ENCODE peak calls at places on chromosomes 4 and X, in eight cellular contexts. One of them, this sample, is unnamed.

GRCh38 chr4:54961357-54961975 is 163.9 kb downstream of the KDR start:
- DNase-seq in fibroblast of lung: peak; percentile 25
- DNase-seq in CD8-positive, alpha-beta T cell: no peak
- DNase-seq in ovary: no peak
- DNase-seq in choroid plexus epithelial cell: peak; percentile 67
- DNase-seq in tibial nerve: no peak
- DNase-seq in suprapubic skin: no peak
- DNase-seq in left ventricle myocardium inferior: no peak
- DNase-seq in this sample: no peak

GRCh38 chr4:16573744-16574143 is 324.7 kb downstream of the LDB2 start:
- DNase-seq in suprapubic skin: no peak
- DNase-seq in tibial nerve: peak; percentile 34
- DNase-seq in choroid plexus epithelial cell: peak; percentile 62
- DNase-seq in fibroblast of lung: peak; percentile 85
- DNase-seq in ovary: peak; percentile 71
- DNase-seq in CD8-positive, alpha-beta T cell: no peak
- DNase-seq in left ventricle myocardium inferior: peak; percentile 24
- DNase-seq in this sample: peak; percentile 73

GRCh38 chr4:78720994-78721677 is 55.0 kb upstream of the BMP2K start:
- DNase-seq in suprapubic skin: no peak
- DNase-seq in left ventricle myocardium inferior: peak; percentile 22
- DNase-seq in CD8-positive, alpha-beta T cell: no peak
- DNase-seq in tibial nerve: no peak
- DNase-seq in choroid plexus epithelial cell: no peak
- DNase-seq in fibroblast of lung: no peak
- DNase-seq in ovary: no peak
- DNase-seq in this sample: no peak

GRCh38 chr4:43337707-43338106 is 445.2 kb downstream of the GRXCR1 start:
- DNase-seq in CD8-positive, alpha-beta T cell: no peak
- DNase-seq in ovary: no peak
- DNase-seq in suprapubic skin: no peak
- DNase-seq in fibroblast of lung: peak; percentile 82
- DNase-seq in tibial nerve: no peak
- DNase-seq in left ventricle myocardium inferior: no peak
- DNase-seq in choroid plexus epithelial cell: peak; percentile 33
- DNase-seq in this sample: no peak

GRCh38 chr4:8647626-8648025 is 55.1 kb downstream of the CPZ start:
- DNase-seq in choroid plexus epithelial cell: no peak
- DNase-seq in CD8-positive, alpha-beta T cell: no peak
- DNase-seq in fibroblast of lung: no peak
- DNase-seq in tibial nerve: no peak
- DNase-seq in suprapubic skin: peak; percentile 58
- DNase-seq in ovary: no peak
- DNase-seq in left ventricle myocardium inferior: no peak
- DNase-seq in this sample: no peak

GRCh38 chrX:121831601-121832000 is 784.2 kb downstream of the GLUD2 start:
- DNase-seq in suprapubic skin: no peak
- DNase-seq in choroid plexus epithelial cell: peak; percentile 37
- DNase-seq in tibial nerve: no peak
- DNase-seq in CD8-positive, alpha-beta T cell: no peak
- DNase-seq in ovary: no peak
- DNase-seq in fibroblast of lung: peak; percentile 69
- DNase-seq in left ventricle myocardium inferior: no peak
- DNase-seq in this sample: no peak

GRCh38 chr4:5378002-5378401 is 326.7 kb downstream of the STK32B start:
- DNase-seq in choroid plexus epithelial cell: peak; percentile 19
- DNase-seq in fibroblast of lung: no peak
- DNase-seq in suprapubic skin: peak; percentile 69
- DNase-seq in CD8-positive, alpha-beta T cell: no peak
- DNase-seq in left ventricle myocardium inferior: no peak
- DNase-seq in tibial nerve: no peak
- DNase-seq in ovary: no peak
- DNase-seq in this sample: no peak

GRCh38 chr4:146232131-146232722 is 17.9 kb downstream of the REELD1 start:
- DNase-seq in tibial nerve: no peak
- DNase-seq in suprapubic skin: no peak
- DNase-seq in left ventricle myocardium inferior: no peak
- DNase-seq in CD8-positive, alpha-beta T cell: no peak
- DNase-seq in choroid plexus epithelial cell: no peak
- DNase-seq in ovary: no peak
- DNase-seq in fibroblast of lung: no peak
- DNase-seq in this sample: no peak

GRCh38 chrX:132218100-132218807 is 993 bp downstream of the RAP2C start:
- DNase-seq in ovary: peak; percentile 84
- DNase-seq in choroid plexus epithelial cell: peak; percentile 84
- DNase-seq in left ventricle myocardium inferior: peak; percentile 75
- DNase-seq in fibroblast of lung: peak; percentile 82
- DNase-seq in tibial nerve: peak; percentile 48
- DNase-seq in CD8-positive, alpha-beta T cell: peak; percentile 87
- DNase-seq in suprapubic skin: peak; percentile 84
- DNase-seq in this sample: peak; percentile 86

GRCh38 chrX:65601530-65602281 is 65.7 kb upstream of the MSN start:
- DNase-seq in CD8-positive, alpha-beta T cell: peak; percentile 66
- DNase-seq in fibroblast of lung: peak; percentile 85
- DNase-seq in choroid plexus epithelial cell: peak; percentile 91
- DNase-seq in left ventricle myocardium inferior: peak; percentile 75
- DNase-seq in tibial nerve: peak; percentile 67
- DNase-seq in ovary: peak; percentile 77
- DNase-seq in suprapubic skin: peak; percentile 76
- DNase-seq in this sample: peak; percentile 96

GRCh38 chrX:42934020-42934701 is 156.2 kb upstream of the PPP1R2C start:
- DNase-seq in choroid plexus epithelial cell: peak; percentile 4
- DNase-seq in left ventricle myocardium inferior: no peak
- DNase-seq in CD8-positive, alpha-beta T cell: peak; percentile 26
- DNase-seq in fibroblast of lung: peak; percentile 1
- DNase-seq in ovary: no peak
- DNase-seq in tibial nerve: no peak
- DNase-seq in suprapubic skin: no peak
- DNase-seq in this sample: no peak

GRCh38 chr4:162104459-162105124 is 59.2 kb downstream of the FSTL5 start:
- DNase-seq in fibroblast of lung: no peak
- DNase-seq in ovary: no peak
- DNase-seq in left ventricle myocardium inferior: no peak
- DNase-seq in choroid plexus epithelial cell: no peak
- DNase-seq in CD8-positive, alpha-beta T cell: no peak
- DNase-seq in suprapubic skin: no peak
- DNase-seq in tibial nerve: no peak
- DNase-seq in this sample: no peak

GRCh38 chr4:158811704-158812103 is 42.9 kb downstream of the FNIP2 start:
- DNase-seq in ovary: no peak
- DNase-seq in suprapubic skin: no peak
- DNase-seq in choroid plexus epithelial cell: peak; percentile 60
- DNase-seq in CD8-positive, alpha-beta T cell: no peak
- DNase-seq in left ventricle myocardium inferior: no peak
- DNase-seq in fibroblast of lung: no peak
- DNase-seq in tibial nerve: no peak
- DNase-seq in this sample: no peak

GRCh38 chr4:110142461-110142860 is 56.0 kb downstream of the ELOVL6 start:
- DNase-seq in left ventricle myocardium inferior: no peak
- DNase-seq in choroid plexus epithelial cell: no peak
- DNase-seq in CD8-positive, alpha-beta T cell: no peak
- DNase-seq in tibial nerve: no peak
- DNase-seq in suprapubic skin: no peak
- DNase-seq in ovary: no peak
- DNase-seq in fibroblast of lung: no peak
- DNase-seq in this sample: no peak

GRCh38 chr4:155759372-155760252 is 791 bp downstream of the GUCY1B1 start:
- DNase-seq in ovary: peak; percentile 71
- DNase-seq in left ventricle myocardium inferior: peak; percentile 86
- DNase-seq in tibial nerve: peak; percentile 13
- DNase-seq in choroid plexus epithelial cell: peak; percentile 26
- DNase-seq in CD8-positive, alpha-beta T cell: peak; percentile 20
- DNase-seq in suprapubic skin: peak; percentile 80
- DNase-seq in fibroblast of lung: peak; percentile 23
- DNase-seq in this sample: peak; percentile 8

GRCh38 chr4:151302432-151302831 is 23.0 kb downstream of the SH3D19 start:
- DNase-seq in CD8-positive, alpha-beta T cell: no peak
- DNase-seq in ovary: no peak
- DNase-seq in suprapubic skin: no peak
- DNase-seq in fibroblast of lung: peak; percentile 94
- DNase-seq in left ventricle myocardium inferior: no peak
- DNase-seq in tibial nerve: no peak
- DNase-seq in choroid plexus epithelial cell: peak; percentile 26
- DNase-seq in this sample: no peak

GRCh38 chr4:82780398-82781231 is 18.0 kb downstream of the SCD5 start:
- DNase-seq in CD8-positive, alpha-beta T cell: no peak
- DNase-seq in suprapubic skin: no peak
- DNase-seq in tibial nerve: peak; percentile 83
- DNase-seq in ovary: peak; percentile 90
- DNase-seq in choroid plexus epithelial cell: peak; percentile 95
- DNase-seq in fibroblast of lung: peak; percentile 73
- DNase-seq in left ventricle myocardium inferior: peak; percentile 82
- DNase-seq in this sample: no peak

DNA sequence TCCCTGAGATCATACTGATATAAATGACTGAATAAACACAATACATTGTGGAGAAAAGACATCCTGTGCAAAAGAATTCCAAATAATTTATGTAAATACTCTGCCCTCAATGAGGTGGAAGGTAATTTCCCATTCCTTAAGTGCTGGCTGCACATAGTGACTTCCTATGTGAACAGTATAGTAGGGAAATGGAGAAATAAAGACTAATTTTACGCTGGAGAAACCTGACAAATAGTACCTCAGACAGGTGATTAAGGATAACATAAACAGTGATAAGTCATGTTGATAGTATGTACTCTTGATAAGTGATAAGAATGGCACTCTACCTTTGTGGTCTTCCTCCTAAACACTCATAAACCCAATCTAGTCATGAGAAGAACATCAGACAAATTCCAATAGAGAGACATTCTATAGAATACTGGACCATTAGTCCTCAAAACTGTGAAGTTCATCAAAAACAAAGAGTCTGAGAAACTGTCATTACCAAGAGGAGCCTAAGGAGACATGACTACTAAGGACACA is 274.0 kb downstream of the CHIC1 start:
- DNase-seq in suprapubic skin: no peak
- DNase-seq in choroid plexus epithelial cell: no peak
- DNase-seq in ovary: no peak
- DNase-seq in left ventricle myocardium inferior: no peak
- DNase-seq in fibroblast of lung: no peak
- DNase-seq in CD8-positive, alpha-beta T cell: no peak
- DNase-seq in tibial nerve: no peak
- DNase-seq in this sample: no peak
- H3K4me3 ChIP-seq in suprapubic skin: no peak overlapping the region
- H3K4me3 ChIP-seq in choroid plexus epithelial cell: no peak overlapping the region
- H3K4me3 ChIP-seq in ovary: no peak overlapping the region
- H3K4me3 ChIP-seq in left ventricle myocardium inferior: no peak overlapping the region
- H3K4me3 ChIP-seq in fibroblast of lung: no peak overlapping the region
- H3K4me3 ChIP-seq in CD8-positive, alpha-beta T cell: no peak overlapping the region
- H3K4me3 ChIP-seq in tibial nerve: no peak overlapping the region
- H3K4me3 ChIP-seq in this sample: no peak overlapping the region

DNA sequence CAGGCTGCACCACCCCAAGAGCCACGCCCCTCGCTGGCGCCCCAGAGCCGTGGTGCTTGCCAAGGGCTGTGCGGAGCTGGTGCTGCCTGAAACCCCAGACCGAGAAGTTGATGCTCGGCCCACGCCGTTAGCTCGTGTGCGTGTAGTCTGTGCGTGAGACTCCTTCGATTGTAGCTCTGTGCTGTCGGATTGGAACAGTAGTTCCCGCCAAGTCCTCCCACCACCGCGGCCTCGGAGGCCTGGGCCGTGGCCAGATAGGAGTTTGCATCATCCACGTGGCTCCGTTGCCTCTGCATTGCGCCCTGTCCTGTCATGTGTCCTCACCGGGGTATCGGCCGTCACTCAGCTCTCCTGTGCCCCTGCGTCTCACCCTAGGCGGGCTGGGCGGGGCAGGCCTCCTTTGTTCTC is 24.2 kb downstream of the TNIP2 start:
- DNase-seq in fibroblast of lung: no peak
- DNase-seq in ovary: peak; percentile 21
- DNase-seq in CD8-positive, alpha-beta T cell: no peak
- DNase-seq in tibial nerve: no peak
- DNase-seq in suprapubic skin: no peak
- DNase-seq in choroid plexus epithelial cell: no peak
- DNase-seq in left ventricle myocardium inferior: no peak
- DNase-seq in this sample: no peak
- TF ChIP-seq CTCF in fibroblast of lung: no peak
- TF ChIP-seq CTCF in ovary: no peak
- TF ChIP-seq CTCF in CD8-positive, alpha-beta T cell: no peak
- TF ChIP-seq CTCF in tibial nerve: no peak
- TF ChIP-seq CTCF in suprapubic skin: no peak
- TF ChIP-seq CTCF in choroid plexus epithelial cell: no peak
- TF ChIP-seq CTCF in left ventricle myocardium inferior: no peak
- TF ChIP-seq CTCF in this sample: no peak

GRCh38 chr4:1002631-1003251 is 8.7 kb upstream of the FGFRL1 start:
- DNase-seq in left ventricle myocardium inferior: no peak
- DNase-seq in CD8-positive, alpha-beta T cell: no peak
- DNase-seq in choroid plexus epithelial cell: no peak
- DNase-seq in fibroblast of lung: no peak
- DNase-seq in tibial nerve: no peak
- DNase-seq in ovary: no peak
- DNase-seq in suprapubic skin: no peak
- DNase-seq in this sample: no peak
- H3K4me3 ChIP-seq in left ventricle myocardium inferior: peak overlapping the region; percentile 43
- H3K4me3 ChIP-seq in CD8-positive, alpha-beta T cell: no peak overlapping the region
- H3K4me3 ChIP-seq in choroid plexus epithelial cell: no peak overlapping the region
- H3K4me3 ChIP-seq in fibroblast of lung: no peak overlapping the region
- H3K4me3 ChIP-seq in tibial nerve: no peak overlapping the region
- H3K4me3 ChIP-seq in ovary: no peak overlapping the region
- H3K4me3 ChIP-seq in suprapubic skin: peak overlapping the region; percentile 15
- H3K4me3 ChIP-seq in this sample: peak overlapping the region; percentile 15

GRCh38 chrX:43974076-43974475 is 886 bp upstream of the NDP start:
- DNase-seq in ovary: no peak
- DNase-seq in tibial nerve: no peak
- DNase-seq in fibroblast of lung: no peak
- DNase-seq in suprapubic skin: no peak
- DNase-seq in CD8-positive, alpha-beta T cell: no peak
- DNase-seq in left ventricle myocardium inferior: no peak
- DNase-seq in choroid plexus epithelial cell: no peak
- DNase-seq in this sample: no peak
- TF ChIP-seq CTCF in ovary: no peak
- TF ChIP-seq CTCF in tibial nerve: no peak
- TF ChIP-seq CTCF in fibroblast of lung: no peak
- TF ChIP-seq CTCF in suprapubic skin: no peak
- TF ChIP-seq CTCF in CD8-positive, alpha-beta T cell: no peak
- TF ChIP-seq CTCF in left ventricle myocardium inferior: no peak
- TF ChIP-seq CTCF in choroid plexus epithelial cell: no peak
- TF ChIP-seq CTCF in this sample: no peak

GRCh38 chr4:40493160-40493559 is 136.5 kb downstream of the RBM47 start:
- DNase-seq in fibroblast of lung: peak; percentile 5
- DNase-seq in left ventricle myocardium inferior: no peak
- DNase-seq in ovary: no peak
- DNase-seq in suprapubic skin: no peak
- DNase-seq in choroid plexus epithelial cell: no peak
- DNase-seq in tibial nerve: no peak
- DNase-seq in CD8-positive, alpha-beta T cell: no peak
- DNase-seq in this sample: no peak
- H3K4me3 ChIP-seq in fibroblast of lung: no peak overlapping the region
- H3K4me3 ChIP-seq in left ventricle myocardium inferior: no peak overlapping the region
- H3K4me3 ChIP-seq in ovary: no peak overlapping the region
- H3K4me3 ChIP-seq in suprapubic skin: no peak overlapping the region
- H3K4me3 ChIP-seq in choroid plexus epithelial cell: no peak overlapping the region
- H3K4me3 ChIP-seq in tibial nerve: no peak overlapping the region
- H3K4me3 ChIP-seq in CD8-positive, alpha-beta T cell: no peak overlapping the region
- H3K4me3 ChIP-seq in this sample: no peak overlapping the region